ENCODE peak calls at places on chromosomes 7 and 10, in ten cellular contexts. S is upper lobe of right lung, V is adrenal gland, O is Peyer's patch, W is AG04450, E is hepatocyte, L is OCI-LY7, C is cardiac muscle cell, X is lower lobe of right lung, Z is spleen. A is an unnamed sample.

GRCh38 chr10:12238821-12239220 is 42.8 kb downstream of the CDC123 start:
- DNase-seq in V (no peak), L (no peak), X (no peak), S (no peak), W (no peak), Z (no peak), C (no peak), E (no peak), O (no peak), A (no peak)

GRCh38 chr10:120980316-120980975 is 129.3 kb downstream of the WDR11 start:
- DNase-seq in W (no peak), Z (no peak), X (peak; percentile 64), O (no peak), L (no peak), E (no peak), C (no peak), S (peak; percentile 79), V (peak; percentile 41), A (no peak)

GRCh38 chr10:69465457-69466157 is 14.3 kb downstream of the TSPAN15 start:
- DNase-seq in S (no peak), C (no peak), X (no peak), W (no peak), V (no peak), O (no peak), L (no peak), E (no peak), Z (peak; percentile 66), A (no peak)

GRCh38 chr10:11454958-11455566 is 156.4 kb downstream of the USP6NL start:
- DNase-seq in X (no peak), S (no peak), C (no peak), W (no peak), O (no peak), E (no peak), V (peak; percentile 25), L (no peak), Z (no peak), A (no peak)

GRCh38 chr10:84423729-84424128 is 95.3 kb downstream of the CCSER2 start:
- DNase-seq in X (no peak), O (no peak), Z (no peak), V (no peak), S (no peak), C (no peak), L (no peak), E (no peak), W (no peak), A (no peak)

GRCh38 chr10:118052816-118053215 is 6.1 kb upstream of the RAB11FIP2 start:
- DNase-seq in V (no peak), X (no peak), W (no peak), C (no peak), L (no peak), E (no peak), O (no peak), Z (no peak), S (no peak), A (no peak)

GRCh38 chr10:109866995-109867635 is 56.2 kb downstream of the XPNPEP1 start:
- DNase-seq in E (no peak), V (no peak), L (no peak), X (no peak), C (peak; percentile 11), O (no peak), S (no peak), W (no peak), Z (no peak), A (no peak)

GRCh38 chr10:122855745-122856144 is 10.1 kb upstream of the CUZD1 start:
- DNase-seq in X (no peak), L (no peak), W (no peak), E (no peak), S (no peak), V (peak; percentile 69), O (no peak), Z (no peak), C (no peak), A (no peak)

GRCh38 chr7:151736403-151736909 is 140.5 kb downstream of the PRKAG2 start:
- DNase-seq in V (peak; percentile 93), E (peak; percentile 82), O (peak; percentile 66), C (peak; percentile 92), S (no peak), L (no peak), W (peak; percentile 92), X (no peak), Z (no peak), A (peak; percentile 54)

GRCh38 chr10:77881636-77882035 is 44.9 kb downstream of the DLG5 start:
- DNase-seq in E (no peak), Z (no peak), W (no peak), S (no peak), L (no peak), C (no peak), O (peak; percentile 59), X (no peak), V (peak; percentile 94), A (no peak)

GRCh38 chr10:24196426-24197039 is 12.4 kb upstream of the KIAA1217 start:
- DNase-seq in X (peak; percentile 70), Z (no peak), O (peak; percentile 85), C (peak; percentile 78), S (peak; percentile 70), V (peak; percentile 92), L (peak; percentile 67), E (peak; percentile 91), W (peak; percentile 27), A (peak; percentile 79)

DNA sequence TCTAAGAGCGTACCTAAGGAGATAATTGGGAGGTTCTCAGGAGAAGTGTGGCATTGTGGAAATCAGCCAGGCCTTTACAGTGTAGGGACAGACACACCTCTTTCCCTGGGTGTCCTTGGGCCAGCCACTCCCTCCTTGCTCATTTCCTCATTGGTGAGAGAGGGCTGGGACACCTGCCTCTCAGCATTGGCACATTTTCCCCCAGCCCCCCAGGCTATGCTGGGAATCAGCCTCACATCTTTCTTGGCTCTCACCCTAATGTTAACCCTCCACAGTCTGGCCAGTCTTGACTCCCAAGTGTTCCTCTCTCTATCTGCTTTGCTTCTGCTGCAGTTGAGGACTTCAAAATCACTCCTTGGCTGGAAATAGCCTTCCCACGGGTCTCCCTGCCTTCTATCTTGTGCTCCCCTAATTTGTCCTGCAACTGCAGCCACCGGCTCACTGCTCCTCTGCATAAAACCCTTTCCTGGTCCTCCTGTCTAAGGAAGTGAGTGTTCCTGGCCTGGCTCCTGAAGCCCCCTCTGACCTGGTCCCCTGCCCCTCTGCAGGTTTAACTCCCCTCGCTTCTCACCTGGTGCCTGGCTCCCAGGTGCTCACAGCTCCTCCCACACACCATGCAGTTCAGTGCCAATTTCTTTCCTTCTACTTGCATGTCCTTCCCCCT is 15.8 kb downstream of the TBXAS1 start:
- DNase-seq in O (no peak), S (no peak), X (no peak), W (no peak), Z (no peak), L (no peak), C (no peak), E (peak; percentile 28), V (no peak), A (peak; percentile 57)
- H3K4me3 ChIP-seq in O (no peak overlapping the region), S (no peak overlapping the region), X (no peak overlapping the region), W (no peak overlapping the region), Z (no peak overlapping the region), L (no peak overlapping the region), C (no peak overlapping the region), E (no peak overlapping the region), V (no peak overlapping the region), A (no peak overlapping the region)

GRCh38 chr7:31439165-31439564 is 74.7 kb upstream of the ITPRID1 start:
- DNase-seq in X (no peak), E (no peak), V (no peak), W (no peak), L (no peak), Z (no peak), C (no peak), S (no peak), O (no peak), A (no peak)
- H3K27ac ChIP-seq in X (no peak overlapping the region), E (no peak overlapping the region), V (no peak overlapping the region), W (no peak overlapping the region), L (no peak overlapping the region), Z (no peak overlapping the region), C (no peak overlapping the region), S (no peak overlapping the region), O (no peak overlapping the region), A (no peak overlapping the region)

GRCh38 chr10:95229724-95230627 is 35.9 kb downstream of the ACSM6 start:
- DNase-seq in O (no peak), W (peak; percentile 88), Z (no peak), X (no peak), E (peak; percentile 35), S (no peak), L (no peak), V (no peak), C (peak; percentile 94), A (no peak)
- H3K4me3 ChIP-seq in O (peak overlapping the region; percentile 53), W (no peak overlapping the region), Z (peak overlapping the region; percentile 28), X (peak overlapping the region; percentile 55), E (peak overlapping the region; percentile 71), S (peak overlapping the region; percentile 54), L (no peak overlapping the region), V (peak overlapping the region; percentile 56), C (peak overlapping the region; percentile 35), A (peak overlapping the region; percentile 40)

GRCh38 chr7:24826662-24827020 is 69.4 kb upstream of the GSDME start:
- DNase-seq in Z (no peak), O (no peak), L (no peak), X (no peak), W (no peak), S (no peak), C (no peak), V (no peak), E (no peak), A (no peak)
- H3K27ac ChIP-seq in Z (no peak overlapping the region), O (peak overlapping the region; percentile 44), L (no peak overlapping the region), X (no peak overlapping the region), W (peak overlapping the region; percentile 34), S (no peak overlapping the region), C (no peak overlapping the region), V (no peak overlapping the region), E (peak overlapping the region; percentile 95), A (peak overlapping the region; percentile 67)

GRCh38 chr7:74097937-74098614 is 14.5 kb downstream of the LIMK1 start:
- DNase-seq in L (no peak), V (peak; percentile 69), W (peak; percentile 77), S (no peak), Z (no peak), E (peak; percentile 59), X (no peak), O (no peak), C (peak; percentile 78), A (peak; percentile 24)
- H3K4me3 ChIP-seq in L (no peak overlapping the region), V (no peak overlapping the region), W (no peak overlapping the region), S (no peak overlapping the region), Z (no peak overlapping the region), E (no peak overlapping the region), X (no peak overlapping the region), O (no peak overlapping the region), C (no peak overlapping the region), A (no peak overlapping the region)